ENCODE peak calls at places on chromosome 2, in four cellular contexts. K is breast epithelium, Q is gastrocnemius medialis, W is IMR-90. X is an unnamed sample. For H3K4me1, the result is how much of the 10 kb centered on the place peaks cover.

GRCh38 chr2:10320575-10320931 is 17.8 kb downstream of the HPCAL1 start:
- DNase-seq in K (no peak), Q (no peak), W (no peak), X (no peak)

GRCh38 chr2:205002390-205002789 is 457.1 kb downstream of the PARD3B start:
- DNase-seq in K (no peak), Q (no peak), W (no peak), X (no peak)

GRCh38 chr2:8306530-8307351 is 375.1 kb upstream of the ID2 start:
- DNase-seq in K (no peak), Q (no peak), W (peak), X (no peak)

GRCh38 chr2:239630618-239631286 is 229.9 kb upstream of the HDAC4 start:
- DNase-seq in K (peak), Q (peak), W (peak), X (peak)

GRCh38 chr2:64652231-64653173 is 1.2 kb downstream of the SERTAD2 start:
- DNase-seq in K (no peak), Q (peak), W (peak), X (peak)

GRCh38 chr2:26469092-26469710 is 8.7 kb downstream of the OTOF start:
- DNase-seq in K (no peak), Q (no peak), W (peak), X (peak)

GRCh38 chr2:88657131-88657530 is 29.9 kb upstream of the EIF2AK3 start:
- DNase-seq in K (no peak), Q (no peak), W (peak), X (no peak)

GRCh38 chr2:150586858-150587257 is 99.4 kb upstream of the RND3 start:
- DNase-seq in K (no peak), Q (no peak), W (peak), X (peak)

GRCh38 chr2:44528595-44528994 is 166.8 kb downstream of the CAMKMT start:
- DNase-seq in K (no peak), Q (no peak), W (peak), X (no peak)

GRCh38 chr2:151808258-151809072 is 19.8 kb downstream of the ARL5A start:
- DNase-seq in K (no peak), Q (no peak), W (peak), X (no peak)

GRCh38 chr2:241189093-241189855 is 797 bp downstream of the ANO7 start:
- DNase-seq in K (no peak), Q (no peak), W (no peak), X (no peak)

GRCh38 chr2:28565720-28566295 is 69.9 kb downstream of the PLB1 start:
- DNase-seq in K (no peak), Q (no peak), W (no peak), X (peak)

GRCh38 chr2:231926180-231926741 is at the start of gene NPPC:
- DNase-seq in K (peak), Q (no peak), W (peak), X (peak)

GRCh38 chr2:236946871-236947270 is 138.8 kb upstream of the COPS8 start:
- DNase-seq in K (no peak), Q (no peak), W (no peak), X (no peak)

GRCh38 chr2:24360050-24360962 is at the start of gene ITSN2:
- DNase-seq in K (peak), Q (peak), W (peak), X (peak)

GRCh38 chr2:207334631-207335371 is 169.1 kb upstream of the KLF7 start:
- DNase-seq in K (no peak), Q (peak), W (peak), X (peak)

GRCh38 chr2:237865623-237866041 is 6.2 kb downstream of the RAMP1 start:
- DNase-seq in K (peak), Q (no peak), W (no peak), X (no peak)

GRCh38 chr2:173834124-173834523 is 131.0 kb downstream of the SP3 start:
- DNase-seq in K (no peak), Q (no peak), W (no peak), X (no peak)

GRCh38 chr2:133346654-133347053 is 221.6 kb downstream of the NCKAP5 start:
- DNase-seq in K (no peak), Q (no peak), W (peak), X (peak)

GRCh38 chr2:36697424-36698066 is 1.0 kb downstream of the VIT start:
- DNase-seq in K (no peak), Q (no peak), W (peak), X (no peak)

GRCh38 chr2:75553961-75554539 is 6.7 kb downstream of the EVA1A start:
- DNase-seq in K (no peak), Q (no peak), W (no peak), X (no peak)

GRCh38 chr2:196390243-196391148 is 219.1 kb upstream of the STK17B start:
- DNase-seq in K (no peak), Q (no peak), W (no peak), X (peak)

GRCh38 chr2:198127627-198128026 is 323.2 kb downstream of the PLCL1 start:
- DNase-seq in K (no peak), Q (peak), W (peak), X (peak)

GRCh38 chr2:37575780-37576179 is 95.7 kb downstream of the CDC42EP3 start:
- DNase-seq in K (no peak), Q (no peak), W (no peak), X (no peak)

GRCh38 chr2:8408560-8409460 is 273.0 kb upstream of the ID2 start:
- DNase-seq in K (no peak), Q (no peak), W (no peak), X (no peak)

DNA sequence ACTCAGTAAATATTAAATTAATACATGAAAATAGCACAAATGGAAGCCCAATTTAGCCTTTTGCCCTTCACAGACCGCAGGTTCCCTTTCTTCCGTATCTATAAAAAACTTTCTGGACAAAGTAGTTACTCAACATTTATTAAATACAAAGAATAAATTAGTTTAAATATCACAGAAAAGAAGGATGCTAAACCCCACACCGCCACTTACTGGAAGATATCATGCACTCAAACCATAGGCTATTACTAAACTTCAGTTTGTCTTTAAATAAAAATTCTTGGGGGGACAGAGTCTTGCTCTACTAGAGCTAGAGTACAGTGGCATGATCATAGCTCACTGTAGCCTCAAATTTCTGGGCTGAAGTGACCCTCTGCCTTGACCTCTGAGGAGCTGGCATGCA is 120.7 kb upstream of the FHL2 start:
- DNase-seq in K (no peak), Q (no peak), W (no peak), X (no peak)
- TF ChIP-seq CTCF in K (no peak), Q (no peak), W (peak), X (no peak)

GRCh38 chr2:101794141-101794540 is 96.6 kb downstream of the MAP4K4 start:
- DNase-seq in K (no peak), Q (no peak), W (no peak), X (no peak)
- H3K4me1 ChIP-seq in K (under half), Q (under half), W (under half), X (under half)

GRCh38 chr2:157185828-157186227 is 71.7 kb upstream of the GALNT5 start:
- DNase-seq in K (no peak), Q (no peak), W (peak), X (no peak)
- TF ChIP-seq CTCF in K (no peak), Q (no peak), W (peak), X (peak)

DNA sequence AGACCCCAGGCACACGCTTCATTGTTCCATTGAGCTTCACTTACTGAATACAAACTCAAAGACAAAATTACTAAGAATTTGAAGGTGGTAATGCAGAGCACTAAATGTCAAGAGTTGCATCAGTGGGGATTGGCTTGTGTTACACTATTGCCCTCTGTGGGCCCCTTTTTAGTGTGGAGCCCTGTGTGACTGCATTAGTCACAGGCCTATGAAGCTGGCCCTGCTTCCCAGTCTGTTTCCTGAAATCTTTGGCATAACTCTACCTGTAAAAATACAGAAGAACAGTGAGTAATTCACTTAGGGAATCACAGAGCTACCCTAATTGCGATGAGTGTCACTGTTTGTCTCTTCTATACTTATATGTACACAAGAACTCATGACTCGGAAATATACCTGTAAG is 40.0 kb upstream of the STPG4 start:
- DNase-seq in K (no peak), Q (no peak), W (no peak), X (peak)
- H3K4me1 ChIP-seq in K (under half), Q (under half), W (under half), X (under half)

DNA sequence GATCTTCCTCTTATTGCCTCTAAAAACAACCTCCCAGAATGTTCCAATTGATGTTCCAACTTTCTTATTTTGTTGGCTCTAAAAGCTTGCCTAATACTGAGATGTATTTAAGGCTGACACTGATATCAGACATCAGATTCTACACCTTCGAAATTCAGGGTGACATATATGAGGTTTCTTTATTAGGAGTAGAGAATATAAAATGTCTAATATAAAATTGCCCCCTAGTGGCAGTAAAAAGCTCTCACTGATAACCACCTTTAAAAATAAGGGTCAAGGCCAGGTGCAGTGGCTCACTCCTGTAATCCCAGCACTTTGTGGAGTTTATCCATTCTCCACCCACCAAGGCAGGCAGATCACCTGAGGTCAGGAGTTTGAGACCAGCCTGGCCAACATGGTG is 789.7 kb upstream of the SLC39A10 start:
- DNase-seq in K (no peak), Q (no peak), W (no peak), X (peak)
- TF ChIP-seq CTCF in K (peak), Q (no peak), W (peak), X (peak)

DNA sequence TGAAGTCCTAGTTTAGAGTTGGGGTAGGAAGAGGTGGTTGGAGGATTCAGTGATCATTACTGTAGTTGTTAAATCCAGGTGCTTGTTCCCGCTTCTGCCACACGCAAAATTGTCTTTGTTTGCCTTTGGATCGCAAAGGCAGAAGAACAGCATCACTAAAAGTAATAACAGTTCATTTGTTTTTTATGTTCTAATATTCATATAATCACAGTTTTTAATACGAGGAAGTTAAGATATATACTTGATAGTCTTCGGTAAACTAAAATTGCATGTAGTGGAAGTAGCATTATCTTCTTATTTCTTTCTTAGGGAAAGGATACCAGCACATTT is 365 bp downstream of the NDUFB3 start:
- DNase-seq in K (no peak), Q (no peak), W (no peak), X (no peak)
- H3K4me1 ChIP-seq in K (under half), Q (under half), W (under half), X (under half)

GRCh38 chr2:63425606-63426005 is 162.7 kb downstream of the WDPCP start:
- DNase-seq in K (no peak), Q (no peak), W (peak), X (no peak)

GRCh38 chr2:63425079-63425416 is 163.2 kb downstream of the WDPCP start:
- DNase-seq in K (no peak), Q (no peak), W (no peak), X (no peak)

DNA sequence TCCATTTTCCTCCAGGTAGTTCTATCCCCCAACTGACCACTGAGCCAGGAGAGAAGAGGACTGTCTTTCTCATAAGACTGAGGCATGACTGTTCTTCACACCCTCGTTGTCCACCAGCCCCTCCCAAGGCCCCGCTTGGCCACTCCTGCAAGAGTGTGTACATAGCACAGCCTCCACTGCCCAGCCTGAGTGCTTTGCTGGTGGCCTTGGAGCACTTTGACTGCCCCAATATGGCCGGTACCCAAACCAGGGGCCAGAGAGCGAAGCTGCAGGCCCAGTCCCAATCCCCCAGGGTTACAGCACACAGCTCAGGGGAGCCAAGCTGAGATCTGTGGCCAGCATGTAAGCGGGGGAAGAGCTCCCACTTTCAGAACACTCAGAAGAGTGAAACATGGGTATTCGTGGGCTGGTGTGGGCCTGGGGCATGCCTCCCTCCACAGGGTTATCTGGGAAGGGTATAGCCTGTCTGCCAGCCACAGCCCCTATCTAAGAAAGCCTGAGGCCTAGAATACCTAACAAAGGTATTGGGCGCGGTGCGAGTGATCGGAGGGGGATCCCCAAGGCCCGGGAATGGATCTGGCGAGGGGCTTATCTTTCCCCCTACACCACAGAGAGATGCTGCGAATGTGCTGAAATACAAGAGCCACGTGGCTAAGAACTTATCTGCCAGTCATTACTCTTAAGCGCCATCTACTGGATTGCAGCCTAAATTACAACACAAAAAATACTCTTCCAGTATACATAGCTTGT is 163.8 kb downstream of the WDPCP start:
- DNase-seq in K (no peak), Q (no peak), W (peak), X (peak)
- TF ChIP-seq CTCF in K (no peak), Q (no peak), W (peak), X (peak)

GRCh38 chr2:99279969-99280695 is 20.9 kb downstream of the LYG1 start:
- DNase-seq in K (no peak), Q (no peak), W (no peak), X (no peak)
- H3K4me1 ChIP-seq in K (under half), Q (under half), W (under half), X (under half)

DNA sequence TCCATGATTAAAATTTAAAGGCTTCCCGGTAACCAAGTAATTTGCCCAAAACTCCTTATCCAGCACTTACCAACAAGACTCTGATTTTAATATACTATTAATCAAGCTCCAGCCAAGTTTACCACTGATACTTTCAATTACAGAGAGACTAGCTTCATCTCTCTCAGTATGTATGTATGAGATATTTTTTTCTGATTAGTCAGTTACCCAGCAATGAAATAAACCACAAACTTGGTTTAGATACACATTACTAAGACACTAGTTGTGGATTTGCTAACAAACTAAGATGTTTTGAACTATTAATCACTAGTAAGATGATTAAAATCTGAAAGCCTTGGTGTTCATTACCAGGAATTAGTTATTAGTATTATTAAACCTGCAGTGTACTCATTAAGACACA is 1272.2 kb upstream of the ACVR2A start:
- DNase-seq in K (no peak), Q (no peak), W (peak), X (peak)
- TF ChIP-seq CTCF in K (no peak), Q (no peak), W (no peak), X (no peak)